ENCODE peak calls at places on chromosomes 11 and 22, in six cellular contexts. J is ovary, R is mammary epithelial cell, M is cardiac muscle cell, B is stomach, D is lower lobe of right lung. Y is an unnamed sample. For H3K9me3, the result is how much of the 10 kb centered on the place peaks cover.

GRCh38 chr11:86586307-86586706 is 86.1 kb downstream of the ME3 start:
- DNase-seq in M (no peak), B (no peak), D (no peak), J (no peak), R (no peak), Y (no peak)

GRCh38 chr11:110921742-110922200 is 209.5 kb upstream of the ARHGAP20 start:
- DNase-seq in B (peak), D (no peak), J (peak), M (peak), R (no peak), Y (peak)

GRCh38 chr11:45617886-45618601 is 47.4 kb downstream of the CHST1 start:
- DNase-seq in J (no peak), M (no peak), R (no peak), B (no peak), D (no peak), Y (no peak)

GRCh38 chr11:44316388-44317240 is 6.7 kb upstream of the ALX4 start:
- DNase-seq in R (no peak), B (no peak), J (no peak), D (no peak), M (no peak), Y (no peak)

GRCh38 chr11:61486004-61486615 is 22.4 kb upstream of the LRRC10B start:
- DNase-seq in D (no peak), R (no peak), J (no peak), M (no peak), B (no peak), Y (no peak)

GRCh38 chr11:130323452-130324448 is 9.0 kb upstream of the ZBTB44 start:
- DNase-seq in B (no peak), J (no peak), R (no peak), D (no peak), M (peak), Y (no peak)

GRCh38 chr11:86606270-86606848 is 66.1 kb downstream of the ME3 start:
- DNase-seq in R (no peak), M (no peak), D (no peak), B (no peak), J (no peak), Y (no peak)

GRCh38 chr11:117606211-117606610 is 190.8 kb downstream of the DSCAML1 start:
- DNase-seq in B (no peak), M (no peak), J (no peak), R (no peak), D (no peak), Y (no peak)

GRCh38 chr11:44747339-44747738 is 20.6 kb downstream of the TSPAN18 start:
- DNase-seq in D (no peak), J (no peak), M (peak), R (no peak), B (no peak), Y (no peak)

GRCh38 chr22:32823024-32823730 is 21.7 kb downstream of the TIMP3 start:
- DNase-seq in J (no peak), R (no peak), B (peak), D (no peak), M (peak), Y (peak)

GRCh38 chr11:2096919-2097301 is 42.3 kb downstream of the IGF2 start:
- DNase-seq in R (no peak), M (no peak), B (no peak), J (no peak), D (peak), Y (no peak)

GRCh38 chr11:120632579-120632978 is 121.0 kb downstream of the GRIK4 start:
- DNase-seq in R (no peak), J (no peak), D (peak), M (no peak), B (no peak), Y (no peak)

GRCh38 chr11:123250811-123251655 is 56.0 kb upstream of the CLMP start:
- DNase-seq in D (no peak), B (no peak), J (no peak), R (no peak), M (no peak), Y (no peak)
- H3K27ac ChIP-seq in D (no peak), B (peak), J (no peak), R (no peak), M (no peak), Y (no peak)

DNA sequence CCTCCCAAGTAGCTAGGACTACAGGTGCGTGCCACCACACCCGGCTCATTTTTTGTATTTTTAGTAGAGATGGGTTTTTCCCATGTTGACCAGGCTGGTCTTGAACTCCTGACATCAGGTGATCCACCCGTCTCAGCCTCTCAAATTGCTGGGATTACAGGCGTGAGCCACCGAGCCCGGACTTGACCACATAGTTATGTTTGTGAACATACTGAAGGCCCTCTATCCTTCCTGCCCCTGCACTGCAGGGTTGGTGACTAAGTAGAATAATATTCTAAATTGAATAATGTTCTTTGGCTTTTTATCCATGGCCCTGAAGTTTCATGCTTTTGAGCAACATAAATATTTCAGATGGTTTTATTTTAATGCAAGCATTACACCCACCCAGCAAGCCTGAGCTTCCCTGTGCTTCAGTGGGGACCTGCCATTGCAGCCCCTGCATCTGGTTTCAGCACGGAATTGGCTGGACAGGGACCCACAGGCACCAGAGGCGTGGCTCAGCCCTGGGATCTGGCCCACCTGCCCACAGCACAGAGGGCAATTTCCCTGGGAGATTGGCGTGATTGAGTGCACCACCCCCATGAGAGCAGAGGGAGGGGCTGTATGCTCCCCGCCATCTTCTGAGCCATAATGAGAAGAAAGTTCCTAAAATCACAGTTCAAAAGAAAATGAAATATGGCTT is 460.5 kb downstream of the BRD1 start:
- DNase-seq in M (no peak), R (no peak), D (no peak), B (peak), J (no peak), Y (no peak)
- H3K9me3 ChIP-seq in M (under half), R (half or more), D (under half), B (under half), J (under half), Y (under half)

GRCh38 chr11:94604496-94604895 is 37.3 kb downstream of the PIWIL4 start:
- DNase-seq in D (no peak), M (no peak), J (no peak), B (no peak), R (no peak), Y (no peak)

GRCh38 chr11:94597896-94598295 is 30.7 kb downstream of the PIWIL4 start:
- DNase-seq in R (no peak), B (peak), M (peak), J (peak), D (no peak), Y (peak)

GRCh38 chr11:94599510-94599909 is 32.3 kb downstream of the PIWIL4 start:
- DNase-seq in R (no peak), D (no peak), B (no peak), J (no peak), M (no peak), Y (no peak)

GRCh38 chr11:94603587-94603986 is 36.4 kb downstream of the PIWIL4 start:
- DNase-seq in J (no peak), M (no peak), D (no peak), B (no peak), R (no peak), Y (no peak)

GRCh38 chr11:94602430-94603372 is 35.5 kb downstream of the PIWIL4 start:
- DNase-seq in J (peak), R (peak), M (peak), B (peak), D (peak), Y (peak)
- H3K27ac ChIP-seq in J (no peak), R (no peak), M (no peak), B (peak), D (no peak), Y (peak)

DNA sequence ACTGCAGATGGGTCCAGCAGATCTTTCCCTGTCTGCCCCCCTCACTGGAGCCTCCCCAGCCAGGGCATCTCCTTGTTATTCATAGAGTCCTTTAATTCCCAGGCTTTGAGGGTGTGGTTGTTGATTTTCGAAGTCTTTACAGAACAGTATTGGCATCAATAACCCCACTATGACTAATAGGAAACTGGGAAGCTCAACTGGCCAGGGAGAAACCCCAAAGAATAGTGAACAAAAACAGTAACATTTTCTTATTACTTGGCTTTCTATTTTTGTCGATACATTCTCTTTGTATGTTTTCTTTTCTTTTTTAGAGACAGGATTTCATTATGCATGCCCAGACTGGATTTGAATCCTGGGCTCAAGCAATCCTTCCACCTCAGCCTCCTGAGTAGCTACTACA is 57.9 kb downstream of the NF2 start:
- DNase-seq in J (no peak), M (no peak), D (no peak), R (peak), B (no peak), Y (no peak)
- H3K9me3 ChIP-seq in J (under half), M (under half), D (under half), R (under half), B (under half), Y (under half)

GRCh38 chr11:134993691-134994243 is 581.7 kb upstream of the B3GAT1 start:
- DNase-seq in R (no peak), M (no peak), J (no peak), B (no peak), D (no peak), Y (no peak)
- H3K27ac ChIP-seq in R (no peak), M (no peak), J (no peak), B (no peak), D (no peak), Y (no peak)

GRCh38 chr11:38332046-38332445 is 1734.0 kb upstream of the RAG2 start:
- DNase-seq in J (no peak), M (no peak), R (no peak), D (no peak), B (no peak), Y (no peak)
- H3K9me3 ChIP-seq in J (under half), M (under half), R (under half), D (under half), B (under half), Y (under half)

GRCh38 chr22:30196867-30197336 is 49.7 kb downstream of the LIF start:
- DNase-seq in J (no peak), R (no peak), B (no peak), D (no peak), M (no peak), Y (no peak)

GRCh38 chr22:30197389-30197788 is 49.2 kb downstream of the LIF start:
- DNase-seq in B (no peak), J (no peak), D (no peak), R (no peak), M (no peak), Y (no peak)

GRCh38 chr22:30195245-30196140 is 51.1 kb downstream of the LIF start:
- DNase-seq in B (no peak), J (no peak), R (peak), M (peak), D (no peak), Y (no peak)

GRCh38 chr22:30198152-30198845 is 48.3 kb downstream of the LIF start:
- DNase-seq in M (no peak), D (no peak), B (no peak), R (peak), J (no peak), Y (no peak)

GRCh38 chr22:30196141-30196866 is 50.3 kb downstream of the LIF start:
- DNase-seq in R (peak), M (peak), D (peak), J (peak), B (peak), Y (peak)
- H3K27ac ChIP-seq in R (peak), M (no peak), D (peak), J (no peak), B (peak), Y (peak)

GRCh38 chr11:70605846-70606245 is 207.5 kb downstream of the CTTN start:
- DNase-seq in D (peak), M (no peak), R (no peak), B (no peak), J (no peak), Y (no peak)

GRCh38 chr11:70606951-70607330 is 208.6 kb downstream of the CTTN start:
- DNase-seq in R (no peak), J (no peak), B (no peak), D (peak), M (no peak), Y (no peak)

GRCh38 chr11:70607561-70607960 is 209.2 kb downstream of the CTTN start:
- DNase-seq in J (no peak), D (no peak), B (no peak), M (no peak), R (no peak), Y (no peak)

GRCh38 chr11:70604630-70605520 is 206.5 kb downstream of the CTTN start:
- DNase-seq in R (no peak), J (no peak), D (peak), M (no peak), B (no peak), Y (no peak)

GRCh38 chr11:70606248-70606950 is 208.1 kb downstream of the CTTN start:
- DNase-seq in D (peak), M (no peak), J (no peak), B (no peak), R (no peak), Y (no peak)
- H3K9me3 ChIP-seq in D (under half), M (under half), J (under half), B (under half), R (under half), Y (under half)

GRCh38 chr22:43110444-43110926 is at the start of gene BIK:
- DNase-seq in M (peak), J (no peak), D (peak), R (peak), B (peak), Y (peak)
- H3K27ac ChIP-seq in M (no peak), J (no peak), D (peak), R (no peak), B (peak), Y (no peak)

Y was measured in body of pancreas.